ENCODE peak calls at places on chromosomes 13 and 19, in seven cellular contexts. G, T, X, B, Z, L and D are unnamed samples.

GRCh38 chr19:7562646-7563393 is 27.3 kb downstream of the PNPLA6 start:
- DNase-seq in G (no peak), T (peak; percentile 50), X (no peak), B (no peak), L (no peak), Z (no peak), D (no peak)

GRCh38 chr13:98476538-98476966 is 100.4 kb downstream of the STK24 start:
- DNase-seq in B (peak; percentile 72), L (peak; percentile 90), G (peak; percentile 93), X (peak; percentile 49), T (no peak), Z (peak; percentile 71), D (peak; percentile 92)

GRCh38 chr19:34316741-34317241 is 48.2 kb upstream of the GPI start:
- DNase-seq in X (no peak), L (peak; percentile 16), B (no peak), T (no peak), G (no peak), Z (no peak), D (peak; percentile 71)

GRCh38 chr13:99758465-99759162 is 213.0 kb downstream of the ZIC5 start:
- DNase-seq in Z (no peak), T (no peak), G (no peak), B (no peak), L (no peak), X (no peak), D (no peak)

GRCh38 chr19:13012690-13013608 is 17.7 kb downstream of the NFIX start:
- DNase-seq in L (peak; percentile 71), G (peak; percentile 32), Z (no peak), B (peak; percentile 74), T (peak; percentile 48), X (no peak), D (peak; percentile 62)

GRCh38 chr13:23701646-23702045 is 131.4 kb downstream of the TNFRSF19 start:
- DNase-seq in L (no peak), Z (no peak), G (no peak), X (peak; percentile 34), B (peak; percentile 91), T (no peak), D (peak; percentile 59)

GRCh38 chr13:44523176-44524017 is 52.7 kb downstream of the TSC22D1 start:
- DNase-seq in Z (peak; percentile 26), X (no peak), T (no peak), G (no peak), L (peak; percentile 91), B (no peak), D (peak; percentile 3)

GRCh38 chr19:29484876-29485275 is 40.9 kb upstream of the VSTM2B start:
- DNase-seq in X (no peak), Z (no peak), T (no peak), B (no peak), G (no peak), L (no peak), D (no peak)

GRCh38 chr13:105804561-105805190 is 730.8 kb downstream of the EFNB2 start:
- DNase-seq in X (no peak), L (peak; percentile 31), B (peak; percentile 44), T (no peak), G (no peak), Z (peak; percentile 0), D (peak; percentile 73)

GRCh38 chr19:42487025-42487797 is 41.1 kb downstream of the CEACAM1 start:
- DNase-seq in B (no peak), L (no peak), T (no peak), Z (no peak), X (no peak), G (no peak), D (no peak)

GRCh38 chr13:114107686-114108081 is 24.7 kb downstream of the RASA3 start:
- DNase-seq in Z (no peak), G (no peak), L (no peak), X (no peak), B (peak; percentile 64), T (no peak), D (peak; percentile 96)

GRCh38 chr13:59000770-59001169 is 1163.0 kb downstream of the DIAPH3 start:
- DNase-seq in X (no peak), G (no peak), B (no peak), T (no peak), L (no peak), Z (no peak), D (no peak)

GRCh38 chr19:41528106-41528505 is 47.9 kb upstream of the CEACAM21 start:
- DNase-seq in Z (no peak), L (peak; percentile 56), T (no peak), B (no peak), X (no peak), G (peak; percentile 22), D (peak; percentile 25)

GRCh38 chr19:6126335-6126974 is 9.0 kb upstream of the ACSBG2 start:
- DNase-seq in X (no peak), G (peak; percentile 49), L (peak; percentile 71), Z (no peak), T (peak; percentile 55), B (no peak), D (peak; percentile 48)

GRCh38 chr19:4098493-4098892 is 25.4 kb downstream of the MAP2K2 start:
- DNase-seq in L (no peak), B (peak; percentile 44), T (no peak), X (no peak), G (no peak), Z (no peak), D (no peak)

GRCh38 chr19:12720296-12720695 is 3.4 kb downstream of the TNPO2 start:
- DNase-seq in L (no peak), T (no peak), B (no peak), G (no peak), X (no peak), Z (no peak), D (no peak)

DNA sequence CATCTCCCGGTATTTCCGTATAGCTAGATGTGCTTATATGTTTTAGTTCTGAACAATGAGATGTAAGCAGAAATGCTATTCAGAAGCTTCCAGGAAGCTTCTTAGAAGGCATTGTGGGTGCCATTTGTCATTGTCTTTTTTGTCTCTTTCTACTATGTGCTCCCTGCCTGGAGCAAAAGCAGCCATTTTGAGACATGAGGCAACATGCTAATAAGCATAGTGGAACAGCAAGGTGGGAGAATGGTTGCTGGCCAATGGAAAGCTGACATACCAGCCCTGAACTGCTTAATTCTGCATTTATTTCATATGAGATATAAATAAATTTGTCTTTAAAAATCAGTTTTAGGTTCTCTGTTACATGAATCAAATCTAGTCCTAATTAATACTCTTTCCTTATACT is 299.7 kb downstream of the LMO7 start:
- DNase-seq in B (no peak), L (no peak), X (no peak), G (no peak), T (no peak), Z (no peak), D (no peak)
- H3K4me3 ChIP-seq in B (no peak overlapping the region), L (no peak overlapping the region), X (no peak overlapping the region), G (no peak overlapping the region), T (no peak overlapping the region), Z (no peak overlapping the region), D (no peak overlapping the region)

GRCh38 chr13:48401480-48401879 is 11.4 kb downstream of the LPAR6 start:
- DNase-seq in T (no peak), Z (no peak), G (no peak), X (no peak), L (no peak), B (no peak), D (no peak)
- H3K4me3 ChIP-seq in T (no peak overlapping the region), Z (no peak overlapping the region), G (no peak overlapping the region), X (no peak overlapping the region), L (peak overlapping the region; percentile 23), B (no peak overlapping the region), D (no peak overlapping the region)

DNA sequence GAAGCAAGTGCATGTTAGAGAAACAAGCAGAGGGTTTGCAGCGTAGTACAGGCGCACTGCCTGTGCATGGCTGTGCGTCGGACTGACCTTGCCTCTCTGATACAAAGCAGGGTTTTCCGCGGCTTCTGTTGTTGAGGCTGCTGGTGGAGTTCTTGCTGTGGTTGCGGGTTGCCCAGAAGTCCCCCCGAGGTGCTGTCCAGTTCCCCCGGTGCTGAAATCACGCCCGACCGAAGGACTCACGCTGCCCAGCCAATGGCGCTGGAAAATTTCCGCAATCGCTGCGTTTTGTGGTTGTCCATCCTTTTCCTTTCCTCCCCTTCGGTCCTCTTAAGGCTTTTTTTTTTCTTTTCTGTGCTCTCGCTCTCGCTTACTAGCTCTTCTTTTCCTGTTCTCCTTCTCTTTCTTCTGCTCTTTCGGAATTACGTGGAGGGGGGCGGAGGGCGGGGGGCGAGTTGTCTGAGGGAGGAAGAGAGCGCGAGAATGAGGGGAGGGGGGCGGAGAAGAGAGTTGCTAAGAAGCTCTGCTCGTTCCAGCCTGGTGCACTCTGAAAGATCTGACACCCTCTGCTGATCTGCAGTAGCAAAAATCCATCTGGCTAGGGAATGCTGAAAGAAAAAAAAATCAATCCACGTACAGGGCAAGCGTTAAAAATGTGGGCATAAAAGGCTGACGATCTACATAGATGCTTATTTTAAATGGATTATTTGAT is at the start of gene SLITRK1:
- DNase-seq in L (peak; percentile 56), Z (peak; percentile 19), B (peak; percentile 60), T (peak; percentile 94), G (no peak), X (peak; percentile 84), D (peak; percentile 59)
- H3K4me3 ChIP-seq in L (peak within 1 kb of the TSS; percentile 6), Z (peak within 1 kb of the TSS; percentile 13), B (no peak within 1 kb of the TSS), T (peak within 1 kb of the TSS; percentile 65), G (no peak within 1 kb of the TSS), X (peak within 1 kb of the TSS; percentile 42), D (peak within 1 kb of the TSS; percentile 24)

DNA sequence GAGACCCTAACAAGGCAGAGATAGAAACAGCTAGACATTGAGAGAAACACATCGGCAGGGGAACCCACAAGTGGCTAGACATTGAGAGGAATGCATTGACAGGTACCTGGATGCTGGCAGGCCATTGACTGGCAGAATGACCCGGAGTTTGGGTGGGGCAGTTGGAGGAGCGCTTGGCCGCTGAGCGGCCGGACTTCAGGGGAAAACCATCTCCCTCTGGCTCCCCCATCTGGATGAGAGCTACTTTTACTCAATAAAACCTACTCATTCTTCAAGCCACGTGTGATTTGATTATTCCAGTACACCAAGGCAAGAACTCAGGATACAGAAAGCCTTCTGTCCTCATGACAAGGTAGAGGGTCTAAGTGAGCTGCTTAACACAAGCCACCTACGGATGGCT is 473.4 kb downstream of the SLITRK5 start:
- DNase-seq in T (no peak), X (no peak), Z (no peak), B (no peak), G (no peak), L (no peak), D (no peak)
- H3K4me3 ChIP-seq in T (no peak overlapping the region), X (no peak overlapping the region), Z (no peak overlapping the region), B (no peak overlapping the region), G (no peak overlapping the region), L (no peak overlapping the region), D (no peak overlapping the region)